ENCODE peak calls at places on chromosomes 13 and 19, in four cellular contexts. M, D, O and Z are unnamed samples.

GRCh38 chr19:5607318-5608270 is 15.0 kb downstream of the SAFB2 start:
- DNase-seq in M (no peak), D (no peak), O (no peak), Z (no peak)

GRCh38 chr13:99323488-99323887 is 16.3 kb upstream of the GPR183 start:
- DNase-seq in M (no peak), D (no peak), O (no peak), Z (no peak)

GRCh38 chr19:39870171-39870971 is 24.2 kb upstream of the FBL start:
- DNase-seq in M (no peak), D (no peak), O (no peak), Z (no peak)

GRCh38 chr13:113724780-113725315 is 34.2 kb upstream of the TMEM255B start:
- DNase-seq in M (peak), D (peak), O (peak), Z (peak)

GRCh38 chr13:113653264-113654174 is 4.5 kb downstream of the ATP4B start:
- DNase-seq in M (no peak), D (peak), O (no peak), Z (no peak)

GRCh38 chr19:3225677-3226093 is 1.2 kb downstream of the CELF5 start:
- DNase-seq in M (no peak), D (peak), O (no peak), Z (no peak)

GRCh38 chr13:32893176-32893575 is 123.0 kb upstream of the KL start:
- DNase-seq in M (no peak), D (no peak), O (no peak), Z (no peak)

GRCh38 chr13:78121459-78122348 is 203.1 kb upstream of the EDNRB start:
- DNase-seq in M (peak), D (peak), O (peak), Z (peak)

GRCh38 chr13:66835040-66835628 is 395.0 kb downstream of the PCDH9 start:
- DNase-seq in M (peak), D (peak), O (no peak), Z (peak)

GRCh38 chr13:45621950-45622349 is 6.4 kb upstream of the ERICH6B start:
- DNase-seq in M (no peak), D (no peak), O (no peak), Z (no peak)

GRCh38 chr13:25881946-25882574 is 169.8 kb downstream of the SHISA2 start:
- DNase-seq in M (peak), D (peak), O (no peak), Z (no peak)

GRCh38 chr19:58569943-58570670 is 3.0 kb downstream of the MZF1 start:
- DNase-seq in M (no peak), D (no peak), O (no peak), Z (no peak)

GRCh38 chr13:111337206-111337605 is 16.8 kb downstream of the TEX29 start:
- DNase-seq in M (peak), D (no peak), O (no peak), Z (no peak)

DNA sequence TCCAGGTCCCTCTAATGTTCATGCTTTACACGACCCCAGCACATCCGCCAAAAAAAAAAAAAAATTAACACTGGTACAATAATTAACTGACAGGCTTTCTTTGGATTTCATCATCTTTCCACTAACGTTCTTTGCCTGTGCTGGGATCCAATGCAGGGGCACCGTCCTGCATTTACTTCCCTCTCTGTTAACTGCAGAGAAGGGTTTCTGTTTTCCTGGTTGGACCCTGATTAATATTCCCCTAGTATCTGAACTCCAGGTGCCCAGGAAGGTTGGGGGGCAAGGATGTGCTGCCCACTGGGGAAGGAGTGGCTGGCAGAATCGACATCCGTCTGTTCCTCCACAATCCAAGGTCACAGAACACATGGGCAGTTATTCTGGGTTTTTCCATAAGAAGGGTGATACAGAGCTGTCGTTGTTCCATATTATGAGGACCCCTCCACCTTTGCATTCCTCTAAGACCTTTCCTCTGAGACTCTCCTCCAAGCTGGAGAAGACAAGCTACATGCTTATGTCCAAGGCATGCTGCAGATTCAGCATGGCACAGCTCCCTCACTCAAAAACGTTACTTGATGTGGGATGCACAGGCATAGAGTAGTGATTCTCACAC is 4.5 kb upstream of the LAIR1 start:
- DNase-seq in M (no peak), D (no peak), O (no peak), Z (no peak)
- H3K27ac ChIP-seq in M (no peak), D (no peak), O (peak), Z (no peak)

GRCh38 chr19:755063-755462 is 4.2 kb downstream of the MISP start:
- DNase-seq in M (no peak), D (no peak), O (no peak), Z (no peak)

GRCh38 chr19:754530-754929 is 3.6 kb downstream of the MISP start:
- DNase-seq in M (no peak), D (no peak), O (no peak), Z (no peak)

GRCh38 chr19:751501-752341 is 809 bp downstream of the MISP start:
- DNase-seq in M (peak), D (peak), O (no peak), Z (no peak)

GRCh38 chr19:750640-751423 is at the start of gene MISP:
- DNase-seq in M (no peak), D (no peak), O (no peak), Z (no peak)

GRCh38 chr19:752652-753517 is 2.0 kb downstream of the MISP start:
- DNase-seq in M (peak), D (no peak), O (no peak), Z (no peak)
- H3K27ac ChIP-seq in M (peak), D (no peak), O (no peak), Z (no peak)

GRCh38 chr19:42423462-42424344 is 3.5 kb downstream of the LIPE start:
- DNase-seq in M (peak), D (peak), O (peak), Z (peak)
- H3K27ac ChIP-seq in M (no peak), D (peak), O (peak), Z (peak)

DNA sequence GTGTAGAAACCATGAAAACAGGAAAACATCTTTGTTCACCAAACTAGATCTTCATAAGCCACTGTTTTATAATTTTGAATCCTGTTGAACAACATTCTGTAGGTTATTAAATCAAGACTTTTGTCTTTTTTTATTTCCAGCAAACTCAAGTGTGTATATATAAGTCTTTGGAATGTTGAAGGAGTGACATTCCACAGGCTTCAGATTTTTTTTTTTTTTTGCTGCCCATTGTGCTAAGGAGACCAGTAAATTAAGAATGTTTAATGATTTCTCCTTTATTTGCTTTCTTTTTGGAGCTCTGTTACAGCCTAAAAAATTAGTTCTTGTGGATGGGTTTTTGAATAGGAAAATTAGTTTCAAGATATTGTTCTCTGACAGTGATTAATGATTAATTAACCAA is 89.7 kb downstream of the LMO7 start:
- DNase-seq in M (no peak), D (no peak), O (no peak), Z (no peak)
- H3K27ac ChIP-seq in M (no peak), D (peak), O (no peak), Z (no peak)

GRCh38 chr13:110320645-110321044 is 13.6 kb downstream of the COL4A2 start:
- DNase-seq in M (no peak), D (no peak), O (no peak), Z (no peak)
- H3K27ac ChIP-seq in M (peak), D (peak), O (no peak), Z (no peak)

GRCh38 chr13:102697264-102697663 is 2.4 kb upstream of the METTL21C start:
- DNase-seq in M (no peak), D (no peak), O (no peak), Z (no peak)
- H3K27ac ChIP-seq in M (no peak), D (no peak), O (no peak), Z (no peak)